ENCODE peak calls at places on chromosomes 16 and 17, in five cellular contexts. One of them, this sample, is unnamed.

GRCh38 chr17:4017377-4017776 is 53.1 kb upstream of the ATP2A3 start:
- DNase-seq in stimulated activated CD8-positive, alpha-beta memory T cell treated with anti-CD3 and anti-CD28 coated beads, Interleukin-7, amount 100 ng/mL, for 1 hour: no peak
- DNase-seq in myocyte: no peak
- DNase-seq in T-helper 2 cell: no peak
- DNase-seq in uterus: no peak
- DNase-seq in this sample: no peak

GRCh38 chr16:14500791-14501190 is 129.3 kb downstream of the PARN start:
- DNase-seq in stimulated activated CD8-positive, alpha-beta memory T cell treated with anti-CD3 and anti-CD28 coated beads, Interleukin-7, amount 100 ng/mL, for 1 hour: no peak
- DNase-seq in myocyte: no peak
- DNase-seq in T-helper 2 cell: no peak
- DNase-seq in uterus: no peak
- DNase-seq in this sample: no peak

GRCh38 chr16:82011199-82011641 is at the start of gene SDR42E1:
- DNase-seq in stimulated activated CD8-positive, alpha-beta memory T cell treated with anti-CD3 and anti-CD28 coated beads, Interleukin-7, amount 100 ng/mL, for 1 hour: peak; percentile 34
- DNase-seq in myocyte: peak; percentile 38
- DNase-seq in T-helper 2 cell: peak; percentile 81
- DNase-seq in uterus: no peak
- DNase-seq in this sample: peak; percentile 61

GRCh38 chr16:66696669-66697630 is at the start of gene CMTM4:
- DNase-seq in stimulated activated CD8-positive, alpha-beta memory T cell treated with anti-CD3 and anti-CD28 coated beads, Interleukin-7, amount 100 ng/mL, for 1 hour: peak; percentile 45
- DNase-seq in myocyte: peak; percentile 87
- DNase-seq in T-helper 2 cell: peak; percentile 75
- DNase-seq in uterus: peak; percentile 83
- DNase-seq in this sample: peak; percentile 75

GRCh38 chr17:41394254-41395016 is 3.0 kb downstream of the KRT31 start:
- DNase-seq in stimulated activated CD8-positive, alpha-beta memory T cell treated with anti-CD3 and anti-CD28 coated beads, Interleukin-7, amount 100 ng/mL, for 1 hour: no peak
- DNase-seq in myocyte: no peak
- DNase-seq in T-helper 2 cell: no peak
- DNase-seq in uterus: no peak
- DNase-seq in this sample: no peak

GRCh38 chr16:53449816-53450517 is 15.7 kb downstream of the RBL2 start:
- DNase-seq in stimulated activated CD8-positive, alpha-beta memory T cell treated with anti-CD3 and anti-CD28 coated beads, Interleukin-7, amount 100 ng/mL, for 1 hour: no peak
- DNase-seq in myocyte: no peak
- DNase-seq in T-helper 2 cell: peak; percentile 24
- DNase-seq in uterus: no peak
- DNase-seq in this sample: no peak

GRCh38 chr17:1785925-1786324 is 24.1 kb downstream of the SERPINF1 start:
- DNase-seq in stimulated activated CD8-positive, alpha-beta memory T cell treated with anti-CD3 and anti-CD28 coated beads, Interleukin-7, amount 100 ng/mL, for 1 hour: no peak
- DNase-seq in myocyte: no peak
- DNase-seq in T-helper 2 cell: no peak
- DNase-seq in uterus: no peak
- DNase-seq in this sample: no peak

GRCh38 chr17:76935331-76935730 is 67.1 kb downstream of the MGAT5B start:
- DNase-seq in stimulated activated CD8-positive, alpha-beta memory T cell treated with anti-CD3 and anti-CD28 coated beads, Interleukin-7, amount 100 ng/mL, for 1 hour: no peak
- DNase-seq in myocyte: peak; percentile 16
- DNase-seq in T-helper 2 cell: no peak
- DNase-seq in uterus: no peak
- DNase-seq in this sample: no peak

GRCh38 chr17:67386965-67387551 is 10.0 kb downstream of the PITPNC1 start:
- DNase-seq in stimulated activated CD8-positive, alpha-beta memory T cell treated with anti-CD3 and anti-CD28 coated beads, Interleukin-7, amount 100 ng/mL, for 1 hour: peak; percentile 38
- DNase-seq in myocyte: peak; percentile 47
- DNase-seq in T-helper 2 cell: peak; percentile 51
- DNase-seq in uterus: no peak
- DNase-seq in this sample: no peak

GRCh38 chr17:62965649-62966425 is at the start of gene TANC2:
- DNase-seq in stimulated activated CD8-positive, alpha-beta memory T cell treated with anti-CD3 and anti-CD28 coated beads, Interleukin-7, amount 100 ng/mL, for 1 hour: peak; percentile 55
- DNase-seq in myocyte: peak; percentile 84
- DNase-seq in T-helper 2 cell: peak; percentile 92
- DNase-seq in uterus: peak; percentile 86
- DNase-seq in this sample: peak; percentile 85

GRCh38 chr17:80065478-80066170 is 29.2 kb downstream of the CCDC40 start:
- DNase-seq in stimulated activated CD8-positive, alpha-beta memory T cell treated with anti-CD3 and anti-CD28 coated beads, Interleukin-7, amount 100 ng/mL, for 1 hour: no peak
- DNase-seq in myocyte: no peak
- DNase-seq in T-helper 2 cell: no peak
- DNase-seq in uterus: no peak
- DNase-seq in this sample: no peak

GRCh38 chr16:50651835-50652438 is 29.2 kb downstream of the SNX20 start:
- DNase-seq in stimulated activated CD8-positive, alpha-beta memory T cell treated with anti-CD3 and anti-CD28 coated beads, Interleukin-7, amount 100 ng/mL, for 1 hour: no peak
- DNase-seq in myocyte: no peak
- DNase-seq in T-helper 2 cell: no peak
- DNase-seq in uterus: no peak
- DNase-seq in this sample: no peak

GRCh38 chr16:4340443-4340842 is 10.7 kb downstream of the PAM16 start:
- DNase-seq in stimulated activated CD8-positive, alpha-beta memory T cell treated with anti-CD3 and anti-CD28 coated beads, Interleukin-7, amount 100 ng/mL, for 1 hour: no peak
- DNase-seq in myocyte: no peak
- DNase-seq in T-helper 2 cell: no peak
- DNase-seq in uterus: no peak
- DNase-seq in this sample: no peak

GRCh38 chr16:28838558-28838918 is 7.6 kb downstream of the TUFM start:
- DNase-seq in stimulated activated CD8-positive, alpha-beta memory T cell treated with anti-CD3 and anti-CD28 coated beads, Interleukin-7, amount 100 ng/mL, for 1 hour: no peak
- DNase-seq in myocyte: no peak
- DNase-seq in T-helper 2 cell: no peak
- DNase-seq in uterus: no peak
- DNase-seq in this sample: no peak

GRCh38 chr16:2190659-2191445 is 5.6 kb downstream of the CASKIN1 start:
- DNase-seq in stimulated activated CD8-positive, alpha-beta memory T cell treated with anti-CD3 and anti-CD28 coated beads, Interleukin-7, amount 100 ng/mL, for 1 hour: no peak
- DNase-seq in myocyte: no peak
- DNase-seq in T-helper 2 cell: no peak
- DNase-seq in uterus: no peak
- DNase-seq in this sample: no peak

GRCh38 chr17:6753006-6753445 is 2.8 kb upstream of the XAF1 start:
- DNase-seq in stimulated activated CD8-positive, alpha-beta memory T cell treated with anti-CD3 and anti-CD28 coated beads, Interleukin-7, amount 100 ng/mL, for 1 hour: peak; percentile 48
- DNase-seq in myocyte: peak; percentile 90
- DNase-seq in T-helper 2 cell: peak; percentile 30
- DNase-seq in uterus: peak; percentile 70
- DNase-seq in this sample: peak; percentile 55

GRCh38 chr17:4533522-4534502 is 21.4 kb downstream of the MYBBP1A start:
- DNase-seq in stimulated activated CD8-positive, alpha-beta memory T cell treated with anti-CD3 and anti-CD28 coated beads, Interleukin-7, amount 100 ng/mL, for 1 hour: no peak
- DNase-seq in myocyte: no peak
- DNase-seq in T-helper 2 cell: peak; percentile 57
- DNase-seq in uterus: no peak
- DNase-seq in this sample: no peak

This sample was measured in naive thymus-derived CD8-positive, alpha-beta T cell.